ENCODE peak calls at places on chromosomes 6 and 20, in six cellular contexts. W is lower lobe of right lung, M is thoracic aorta, D is GM23338, E is tibial artery, T is heart left ventricle. H is an unnamed sample.

GRCh38 chr20:58892126-58892931 is 39.8 kb downstream of the GNAS start:
- DNase-seq in W (peak; percentile 81), M (no peak), D (peak; percentile 78), E (peak; percentile 76), T (peak; percentile 89), H (peak; percentile 93)

GRCh38 chr6:130815200-130816071 is 11.8 kb upstream of the SMLR1 start:
- DNase-seq in W (no peak), M (no peak), D (no peak), E (no peak), T (no peak), H (no peak)

GRCh38 chr20:46144626-46145025 is 26.5 kb downstream of the CD40 start:
- DNase-seq in W (no peak), M (no peak), D (no peak), E (no peak), T (no peak), H (no peak)

GRCh38 chr6:109202409-109203264 is 107.3 kb downstream of the CEP57L1 start:
- DNase-seq in W (no peak), M (no peak), D (peak; percentile 17), E (no peak), T (no peak), H (no peak)

GRCh38 chr6:159801935-159802334 is 1.9 kb downstream of the PNLDC1 start:
- DNase-seq in W (no peak), M (no peak), D (no peak), E (no peak), T (no peak), H (no peak)

GRCh38 chr6:13006578-13007300 is 290.2 kb downstream of the PHACTR1 start:
- DNase-seq in W (no peak), M (no peak), D (no peak), E (no peak), T (no peak), H (no peak)

GRCh38 chr6:145772846-145773245 is 37.5 kb upstream of the EPM2A start:
- DNase-seq in W (no peak), M (no peak), D (no peak), E (no peak), T (no peak), H (no peak)

GRCh38 chr6:96735332-96735731 is 101.9 kb downstream of the GPR63 start:
- DNase-seq in W (no peak), M (no peak), D (no peak), E (no peak), T (no peak), H (no peak)

GRCh38 chr6:149012040-149012545 is 265.3 kb downstream of the UST start:
- DNase-seq in W (no peak), M (no peak), D (no peak), E (no peak), T (no peak), H (no peak)

GRCh38 chr6:168791916-168792315 is 350.9 kb downstream of the SMOC2 start:
- DNase-seq in W (no peak), M (no peak), D (no peak), E (no peak), T (no peak), H (no peak)

GRCh38 chr6:19705606-19706005 is 131.6 kb upstream of the ID4 start:
- DNase-seq in W (no peak), M (no peak), D (no peak), E (no peak), T (no peak), H (no peak)

GRCh38 chr6:167501831-167502385 is 177.0 kb downstream of the TTLL2 start:
- DNase-seq in W (no peak), M (no peak), D (peak; percentile 61), E (no peak), T (no peak), H (peak; percentile 41)

GRCh38 chr6:31626952-31627351 is 6.4 kb downstream of the PRRC2A start:
- DNase-seq in W (no peak), M (no peak), D (no peak), E (no peak), T (no peak), H (no peak)

GRCh38 chr6:53796451-53796780 is 1.6 kb downstream of the LRRC1 start:
- DNase-seq in W (no peak), M (no peak), D (no peak), E (no peak), T (no peak), H (no peak)

GRCh38 chr6:133899556-133899955 is 10.6 kb downstream of the TCF21 start:
- DNase-seq in W (no peak), M (no peak), D (no peak), E (no peak), T (no peak), H (no peak)

GRCh38 chr6:111710439-111710838 is 104.8 kb upstream of the TRAF3IP2 start:
- DNase-seq in W (no peak), M (no peak), D (no peak), E (no peak), T (no peak), H (no peak)

GRCh38 chr6:45923831-45924391 is 91.7 kb downstream of the CLIC5 start:
- DNase-seq in W (no peak), M (no peak), D (no peak), E (no peak), T (no peak), H (no peak)

GRCh38 chr6:71248306-71248705 is 40.3 kb upstream of the OGFRL1 start:
- DNase-seq in W (no peak), M (no peak), D (peak; percentile 41), E (no peak), T (no peak), H (no peak)

GRCh38 chr20:56422131-56422823 is 10.2 kb downstream of the CASS4 start:
- DNase-seq in W (no peak), M (no peak), D (no peak), E (no peak), T (no peak), H (no peak)

GRCh38 chr6:84773133-84773430 is 8.7 kb upstream of the TBX18 start:
- DNase-seq in W (no peak), M (no peak), D (peak; percentile 74), E (no peak), T (no peak), H (no peak)

GRCh38 chr6:152980656-152981055 is 2.2 kb downstream of the FBXO5 start:
- DNase-seq in W (no peak), M (no peak), D (no peak), E (no peak), T (no peak), H (no peak)

GRCh38 chr20:57440678-57441509 is 49.7 kb downstream of the RBM38 start:
- DNase-seq in W (peak; percentile 84), M (peak; percentile 66), D (peak; percentile 42), E (peak; percentile 88), T (peak; percentile 85), H (peak; percentile 59)

GRCh38 chr6:114339706-114340105 is 3.1 kb downstream of the HS3ST5 start:
- DNase-seq in W (no peak), M (no peak), D (no peak), E (no peak), T (no peak), H (no peak)

GRCh38 chr20:63696311-63696627 is 183 bp upstream of the TNFRSF6B start:
- DNase-seq in W (peak; percentile 45), M (no peak), D (peak; percentile 82), E (no peak), T (no peak), H (no peak)

GRCh38 chr20:32509639-32510066 is 75.5 kb downstream of the NOL4L start:
- DNase-seq in W (no peak), M (no peak), D (no peak), E (no peak), T (no peak), H (no peak)

GRCh38 chr20:46520976-46521579 is 7.7 kb upstream of the ZNF334 start:
- DNase-seq in W (peak; percentile 51), M (no peak), D (peak; percentile 87), E (peak; percentile 22), T (peak; percentile 19), H (peak; percentile 81)

GRCh38 chr20:38842558-38842981 is 37.1 kb downstream of the PPP1R16B start:
- DNase-seq in W (no peak), M (no peak), D (peak; percentile 34), E (no peak), T (no peak), H (no peak)

GRCh38 chr20:38841570-38841969 is 36.1 kb downstream of the PPP1R16B start:
- DNase-seq in W (no peak), M (no peak), D (no peak), E (no peak), T (no peak), H (no peak)

GRCh38 chr20:38844963-38845362 is 39.5 kb downstream of the PPP1R16B start:
- DNase-seq in W (no peak), M (no peak), D (no peak), E (no peak), T (no peak), H (no peak)

GRCh38 chr20:38842017-38842416 is 36.5 kb downstream of the PPP1R16B start:
- DNase-seq in W (no peak), M (no peak), D (no peak), E (no peak), T (no peak), H (no peak)

DNA sequence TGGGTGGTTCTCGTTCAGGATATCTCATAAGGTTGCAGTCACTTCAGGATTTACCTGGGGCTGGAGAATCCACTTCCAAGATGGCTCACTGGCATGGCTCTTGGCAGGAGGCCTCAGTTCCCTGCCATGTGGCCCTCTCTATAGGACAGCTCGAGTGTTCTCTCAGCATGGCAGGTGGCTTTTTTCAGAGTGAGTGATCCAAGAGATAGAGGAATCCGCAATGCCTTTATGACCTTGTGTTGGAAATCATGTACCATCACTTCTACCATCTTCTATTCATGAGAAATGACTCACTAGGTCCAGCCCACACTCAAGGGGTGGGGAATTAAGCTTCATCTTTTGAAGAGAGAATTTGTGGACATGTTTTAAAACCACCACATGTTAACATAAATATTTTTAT is 37.8 kb downstream of the PPP1R16B start:
- DNase-seq in W (no peak), M (no peak), D (no peak), E (no peak), T (no peak), H (no peak)
- H3K4me3 ChIP-seq in W (no peak overlapping the region), M (no peak overlapping the region), D (no peak overlapping the region), E (no peak overlapping the region), T (no peak overlapping the region), H (no peak overlapping the region)

GRCh38 chr20:3168079-3168828 is 5.1 kb downstream of the LZTS3 start:
- DNase-seq in W (peak; percentile 77), M (no peak), D (peak; percentile 91), E (no peak), T (no peak), H (no peak)
- TF ChIP-seq CTCF in W (peak; percentile 17), M (no peak), D (no peak), E (no peak), T (no peak), H (peak; percentile 33)

DNA sequence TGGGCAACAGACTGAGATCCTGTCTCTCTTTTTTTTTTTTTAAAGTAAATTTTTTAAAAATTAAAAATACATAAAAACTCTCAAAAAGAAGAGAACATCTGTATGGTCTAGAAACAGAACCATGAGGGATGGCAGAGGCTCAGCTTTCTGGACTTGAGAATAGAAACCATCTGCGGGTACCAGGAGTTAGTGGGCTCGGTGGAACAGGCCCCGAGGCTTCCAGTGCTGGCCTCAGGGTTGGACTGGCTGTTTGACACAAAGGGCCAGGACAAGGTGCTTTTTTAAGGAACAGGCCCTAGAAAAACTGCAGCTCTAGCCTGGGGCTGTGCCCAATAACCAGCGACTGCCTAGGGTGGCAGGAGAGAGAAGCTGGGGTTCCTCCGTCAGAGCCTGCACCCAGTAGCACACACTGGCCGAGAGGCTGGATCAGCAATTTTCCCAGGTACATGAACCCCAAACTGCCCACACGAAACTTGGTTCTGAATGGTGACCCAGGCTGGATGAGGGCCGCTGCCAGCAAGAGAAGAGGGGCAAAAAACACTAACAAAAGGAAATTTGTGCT is 131.0 kb upstream of the OLIG3 start:
- DNase-seq in W (no peak), M (no peak), D (no peak), E (no peak), T (no peak), H (no peak)
- H3K4me3 ChIP-seq in W (no peak overlapping the region), M (no peak overlapping the region), D (no peak overlapping the region), E (no peak overlapping the region), T (no peak overlapping the region), H (no peak overlapping the region)

GRCh38 chr6:47419621-47420020 is 58.0 kb upstream of the CD2AP start:
- DNase-seq in W (no peak), M (no peak), D (no peak), E (no peak), T (no peak), H (no peak)
- TF ChIP-seq CTCF in W (no peak), M (no peak), D (no peak), E (no peak), T (no peak), H (no peak)

H was measured in WERI-Rb-1.